ENCODE peak calls at places on chromosomes 6 and 20, in four cellular contexts. D, L, I and N are unnamed samples.

GRCh38 chr6:93794161-93794560 is 374.8 kb upstream of the EPHA7 start:
- DNase-seq in L (no peak), I (no peak), D (no peak), N (no peak)

GRCh38 chr6:19204445-19204844 is 632.7 kb upstream of the ID4 start:
- DNase-seq in L (no peak), I (no peak), D (no peak), N (no peak)

GRCh38 chr6:32175711-32176475 is at the start of gene AGPAT1:
- DNase-seq in L (peak; percentile 97), D (peak; percentile 99), I (peak; percentile 97), N (peak; percentile 98)

GRCh38 chr6:13763740-13764381 is 50.5 kb downstream of the MCUR1 start:
- DNase-seq in I (no peak), D (no peak), L (no peak), N (no peak)

GRCh38 chr6:26482338-26482737 is 17.8 kb upstream of the BTN1A1 start:
- DNase-seq in I (no peak), D (no peak), L (no peak), N (no peak)

GRCh38 chr20:2872304-2873009 is 824 bp upstream of the PTPRA start:
- DNase-seq in I (peak; percentile 88), D (peak; percentile 60), L (peak; percentile 51), N (peak; percentile 89)

GRCh38 chr6:36712816-36713215 is 15.2 kb downstream of the RAB44 start:
- DNase-seq in I (no peak), L (no peak), D (no peak), N (no peak)

GRCh38 chr20:13006825-13007224 is 1.9 kb upstream of the SPTLC3 start:
- DNase-seq in I (no peak), L (peak; percentile 74), D (no peak), N (no peak)

GRCh38 chr6:135006386-135006914 is 48.2 kb downstream of the HBS1L start:
- DNase-seq in I (no peak), D (no peak), L (peak; percentile 12), N (no peak)

GRCh38 chr6:149862901-149863595 is 1.1 kb downstream of the LRP11 start:
- DNase-seq in L (peak; percentile 69), D (peak; percentile 76), I (peak; percentile 89), N (peak; percentile 88)

GRCh38 chr20:37856932-37857660 is 45.8 kb upstream of the VSTM2L start:
- DNase-seq in L (peak; percentile 78), I (no peak), D (no peak), N (no peak)

GRCh38 chr6:112034236-112034990 is 19.5 kb upstream of the CCN6 start:
- DNase-seq in D (no peak), L (no peak), I (no peak), N (no peak)

GRCh38 chr6:158958504-158959386 is 41.3 kb downstream of the RSPH3 start:
- DNase-seq in L (no peak), I (no peak), D (no peak), N (no peak)

GRCh38 chr6:13383280-13384163 is 55.2 kb upstream of the TBC1D7 start:
- DNase-seq in L (peak; percentile 48), D (no peak), I (no peak), N (no peak)

GRCh38 chr6:42704251-42704936 is 18.0 kb downstream of the PRPH2 start:
- DNase-seq in L (no peak), D (no peak), I (no peak), N (peak; percentile 77)

GRCh38 chr6:90928051-90928450 is 341.2 kb upstream of the MAP3K7 start:
- DNase-seq in L (no peak), D (no peak), I (no peak), N (no peak)

GRCh38 chr6:130843575-130844320 is 16.5 kb downstream of the SMLR1 start:
- DNase-seq in D (no peak), I (no peak), L (peak; percentile 37), N (no peak)

GRCh38 chr20:45405566-45406259 is 2.4 kb upstream of the DBNDD2 start:
- DNase-seq in L (peak; percentile 9), D (peak; percentile 60), I (peak; percentile 77), N (peak; percentile 78)

GRCh38 chr20:57526067-57526884 is 1.3 kb upstream of the CTCFL start:
- DNase-seq in I (no peak), D (no peak), L (no peak), N (no peak)

GRCh38 chr6:89584539-89584938 is 54.0 kb downstream of the LYRM2 start:
- DNase-seq in D (no peak), L (no peak), I (no peak), N (no peak)

GRCh38 chr6:72999995-73000394 is 225.3 kb downstream of the KHDC1L start:
- DNase-seq in L (no peak), I (no peak), D (no peak), N (no peak)

GRCh38 chr20:46255440-46256104 is 52.7 kb downstream of the CDH22 start:
- DNase-seq in L (peak; percentile 39), D (peak; percentile 78), I (peak; percentile 88), N (peak; percentile 93)

DNA sequence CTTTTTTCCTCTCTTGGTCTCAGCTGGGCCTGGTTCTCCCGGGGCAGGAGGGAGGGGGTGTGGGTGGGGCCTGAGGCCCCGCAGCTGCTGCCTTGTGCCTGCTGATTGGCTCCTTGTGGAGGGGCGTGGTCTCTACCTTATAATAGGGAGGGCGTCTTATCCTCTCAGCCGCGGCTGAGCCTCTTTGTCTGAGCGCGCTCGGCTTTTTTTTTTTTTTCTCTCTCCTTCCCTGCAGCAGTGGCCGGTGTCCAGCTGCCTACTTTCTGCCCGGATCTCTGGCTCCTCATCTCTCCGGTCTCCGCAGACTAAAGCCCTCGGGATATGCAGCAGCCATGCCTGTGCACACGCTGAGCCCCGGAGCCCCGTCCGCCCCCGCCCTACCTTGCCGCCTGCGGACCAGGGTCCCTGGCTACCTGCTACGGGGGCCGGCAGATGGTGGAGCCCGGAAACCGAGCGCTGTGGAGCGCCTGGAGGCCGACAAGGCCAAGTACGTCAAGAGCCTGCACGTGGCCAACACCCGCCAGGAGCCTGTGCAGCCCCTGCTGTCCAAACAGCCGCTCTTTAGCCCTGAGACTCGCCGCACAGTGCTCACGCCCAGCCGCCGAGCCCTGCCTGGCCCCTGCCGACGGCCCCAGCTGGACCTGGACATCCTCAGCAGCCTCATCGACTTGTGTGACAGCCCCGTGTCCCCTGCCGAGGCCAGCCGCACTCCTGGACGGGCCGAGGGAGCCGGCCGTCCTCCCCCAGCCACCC is 11.1 kb downstream of the FAM110A start:
- DNase-seq in L (peak; percentile 90), I (peak; percentile 94), D (peak; percentile 90), N (peak; percentile 97)
- H3K4me1 ChIP-seq in L (no peaks in the 10 kb centered on the region), I (peaks cover 37% of the 10 kb centered on the region), D (peaks cover 48% of the 10 kb centered on the region), N (peaks cover 6% of the 10 kb centered on the region)

GRCh38 chr6:143727035-143727434 is 49.3 kb downstream of the PHACTR2 start:
- DNase-seq in I (no peak), L (peak; percentile 32), D (no peak), N (no peak)

GRCh38 chr6:143732539-143732938 is 54.8 kb downstream of the PHACTR2 start:
- DNase-seq in D (no peak), I (no peak), L (no peak), N (no peak)

GRCh38 chr6:143734641-143735063 is 56.9 kb downstream of the PHACTR2 start:
- DNase-seq in L (no peak), I (no peak), D (no peak), N (no peak)

GRCh38 chr6:143733500-143733899 is 55.7 kb downstream of the PHACTR2 start:
- DNase-seq in L (no peak), I (no peak), D (no peak), N (no peak)

GRCh38 chr6:143731789-143732188 is 54.0 kb downstream of the PHACTR2 start:
- DNase-seq in D (no peak), L (no peak), I (no peak), N (no peak)
- H3K27ac ChIP-seq in D (no peak overlapping the region), L (no peak overlapping the region), I (no peak overlapping the region), N (no peak overlapping the region)

GRCh38 chr6:48255094-48255493 is 144.1 kb upstream of the PTCHD4 start:
- DNase-seq in I (no peak), L (no peak), D (no peak), N (no peak)
- H3K4me3 ChIP-seq in I (no peak overlapping the region), L (no peak overlapping the region), D (no peak overlapping the region), N (no peak overlapping the region)

GRCh38 chr6:131843768-131844167 is 35.9 kb downstream of the ENPP1 start:
- DNase-seq in D (no peak), L (no peak), I (no peak), N (no peak)
- H3K4me1 ChIP-seq in D (no peaks in the 10 kb centered on the region), L (peaks cover 6% of the 10 kb centered on the region), I (no peaks in the 10 kb centered on the region), N (peaks cover 11% of the 10 kb centered on the region)

GRCh38 chr20:48828734-48829460 is 1.1 kb upstream of the PREX1 start:
- DNase-seq in I (no peak), L (no peak), D (no peak), N (no peak)
- H3K27ac ChIP-seq in I (peak overlapping the region; percentile 70), L (no peak overlapping the region), D (peak overlapping the region; percentile 87), N (peak overlapping the region; percentile 19)

DNA sequence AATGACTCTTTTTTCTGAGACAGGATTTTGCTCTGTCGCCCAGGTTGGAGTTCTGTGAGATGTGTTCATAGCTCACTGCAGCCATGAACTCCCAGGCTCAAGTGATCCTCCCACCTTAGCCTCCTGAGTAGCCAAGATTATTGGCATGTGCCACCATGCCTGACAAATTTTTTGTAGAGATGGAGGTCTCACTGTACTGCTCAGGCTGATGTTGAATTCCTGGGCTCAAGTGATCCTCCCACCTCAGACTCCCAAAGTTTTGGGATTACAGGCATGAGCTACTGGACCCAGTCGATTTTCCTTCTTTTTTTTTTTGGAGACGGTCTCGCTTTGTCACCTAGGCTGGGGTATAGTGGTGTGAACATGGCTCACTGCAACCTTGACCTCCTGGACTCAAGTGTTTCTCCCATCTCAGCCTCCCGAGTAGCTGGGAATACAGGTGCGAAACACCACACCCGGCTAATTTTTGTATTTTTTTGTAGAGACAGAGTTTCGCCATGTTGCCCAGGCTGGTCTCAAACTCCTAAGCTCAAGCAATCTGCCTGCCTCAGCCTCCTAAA is 24.3 kb downstream of the BCL2L1 start:
- DNase-seq in I (no peak), L (no peak), D (no peak), N (no peak)
- H3K4me3 ChIP-seq in I (no peak overlapping the region), L (no peak overlapping the region), D (no peak overlapping the region), N (no peak overlapping the region)

DNA sequence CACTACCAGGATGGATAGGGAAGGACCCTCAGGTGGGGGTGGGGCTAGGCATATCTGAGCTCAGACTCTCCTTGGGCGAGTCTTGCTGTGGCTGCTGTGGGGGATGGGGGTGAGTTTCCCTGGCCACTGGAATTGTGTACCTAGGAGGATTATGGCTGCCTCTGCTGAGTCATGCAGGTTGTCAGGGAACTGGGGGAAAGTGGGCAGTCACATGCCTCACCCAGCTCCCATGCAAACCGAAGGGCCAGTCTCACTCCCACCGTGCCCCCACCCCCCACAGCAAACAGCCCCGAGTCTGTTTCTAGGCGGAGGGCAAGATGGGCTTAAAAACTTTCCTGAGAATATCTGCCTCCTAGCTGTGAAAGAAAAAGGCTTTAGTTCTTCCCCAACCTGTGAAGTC is 210.3 kb upstream of the FERMT1 start:
- DNase-seq in I (no peak), D (no peak), L (no peak), N (no peak)
- H3K4me1 ChIP-seq in I (no peaks in the 10 kb centered on the region), D (no peaks in the 10 kb centered on the region), L (no peaks in the 10 kb centered on the region), N (no peaks in the 10 kb centered on the region)

GRCh38 chr6:161396539-161396938 is 122.7 kb upstream of the AGPAT4 start:
- DNase-seq in I (no peak), L (no peak), D (no peak), N (no peak)
- H3K27ac ChIP-seq in I (no peak overlapping the region), L (no peak overlapping the region), D (no peak overlapping the region), N (no peak overlapping the region)

GRCh38 chr6:142302427-142303190 is 802 bp downstream of the ADGRG6 start:
- DNase-seq in L (no peak), I (no peak), D (no peak), N (no peak)

GRCh38 chr6:142300758-142301251 is 1.0 kb upstream of the ADGRG6 start:
- DNase-seq in I (no peak), D (no peak), L (peak; percentile 82), N (peak; percentile 70)

GRCh38 chr6:142300302-142300701 is 1.5 kb upstream of the ADGRG6 start:
- DNase-seq in L (peak; percentile 30), I (no peak), D (no peak), N (no peak)

GRCh38 chr6:142303191-142303564 is 1.4 kb downstream of the ADGRG6 start:
- DNase-seq in L (no peak), I (no peak), D (no peak), N (no peak)

GRCh38 chr6:142301421-142302391 is at the start of gene ADGRG6:
- DNase-seq in I (peak; percentile 80), D (peak; percentile 25), L (peak; percentile 47), N (peak; percentile 81)
- H3K4me3 ChIP-seq in I (peak within 1 kb of the TSS; percentile 68), D (peak within 1 kb of the TSS; percentile 70), L (peak within 1 kb of the TSS; percentile 50), N (peak within 1 kb of the TSS; percentile 67)